ENCODE peak calls at places on chromosomes 4 and X, in seven cellular contexts. J is amygdala; Q is activated effector memory CD4-positive, alpha-beta T cell treated with Interleukin-2 at 50 U/mL for 16 hours; D is choroid plexus epithelial cell; N is OCI-M1; H is glutamatergic neuron; Z is activated gamma-delta T cell. W is an unnamed sample.

GRCh38 chr4:185754961-185755360 is 57.0 kb downstream of the SORBS2 start:
- DNase-seq in Q (no peak), H (no peak), D (no peak), J (no peak), Z (no peak), N (no peak), W (no peak)

GRCh38 chr4:4734425-4734824 is 125.0 kb upstream of the MSX1 start:
- DNase-seq in Q (no peak), N (no peak), J (no peak), D (no peak), H (no peak), Z (no peak), W (no peak)

GRCh38 chrX:134172588-134173259 is 64.3 kb upstream of the CCDC160 start:
- DNase-seq in D (peak), H (peak), N (peak), Z (peak), Q (peak), J (peak), W (no peak)

GRCh38 chr4:105587851-105588250 is 35.4 kb downstream of the ARHGEF38 start:
- DNase-seq in J (no peak), D (no peak), N (no peak), Q (no peak), Z (no peak), H (no peak), W (no peak)

GRCh38 chr4:112847781-112848180 is 201.7 kb upstream of the ANK2 start:
- DNase-seq in J (no peak), D (no peak), Z (no peak), H (no peak), N (no peak), Q (no peak), W (no peak)

GRCh38 chrX:132373610-132374009 is 115.2 kb downstream of the MBNL3 start:
- DNase-seq in D (no peak), Q (no peak), J (no peak), N (no peak), Z (no peak), H (no peak), W (no peak)

GRCh38 chr4:160835789-160836188 is 1328.0 kb downstream of the FSTL5 start:
- DNase-seq in H (no peak), D (peak), Q (no peak), J (no peak), N (no peak), Z (no peak), W (no peak)

GRCh38 chr4:159212675-159213297 is 109.9 kb downstream of the RAPGEF2 start:
- DNase-seq in Z (no peak), H (no peak), Q (no peak), N (no peak), D (no peak), J (no peak), W (no peak)

GRCh38 chr4:55407764-55408163 is 12.0 kb downstream of the TMEM165 start:
- DNase-seq in D (no peak), J (no peak), N (no peak), Z (no peak), Q (no peak), H (no peak), W (no peak)

GRCh38 chr4:165974647-165975335 is 101.8 kb downstream of the TLL1 start:
- DNase-seq in J (no peak), D (no peak), H (no peak), Q (no peak), Z (no peak), N (no peak), W (no peak)

GRCh38 chr4:52251864-52252263 is 200.8 kb downstream of the SPATA18 start:
- DNase-seq in H (no peak), D (no peak), N (no peak), Q (no peak), Z (no peak), J (no peak), W (no peak)

GRCh38 chrX:118167361-118167760 is 50.8 kb upstream of the KLHL13 start:
- DNase-seq in Z (no peak), D (no peak), N (no peak), J (no peak), H (no peak), Q (no peak), W (no peak)

GRCh38 chrX:23742693-23743622 is at the start of gene ACOT9:
- DNase-seq in H (peak), Z (peak), Q (peak), D (peak), J (peak), N (peak), W (peak)

GRCh38 chrX:138745215-138745614 is 33.7 kb upstream of the FGF13 start:
- DNase-seq in D (peak), J (peak), N (peak), Q (no peak), Z (no peak), H (no peak), W (no peak)

GRCh38 chr4:39635023-39635422 is 3.6 kb downstream of the SMIM14 start:
- DNase-seq in J (no peak), H (no peak), N (no peak), D (no peak), Q (no peak), Z (no peak), W (no peak)

GRCh38 chrX:15808254-15808653 is 18.0 kb downstream of the ZRSR2 start:
- DNase-seq in Z (no peak), J (no peak), H (no peak), N (no peak), D (no peak), Q (no peak), W (no peak)

GRCh38 chr4:13920901-13921300 is 293.4 kb upstream of the BOD1L1 start:
- DNase-seq in J (no peak), N (peak), Q (no peak), D (peak), H (no peak), Z (no peak), W (peak)

GRCh38 chr4:3628868-3629175 is 96.6 kb upstream of the LRPAP1 start:
- DNase-seq in H (no peak), D (no peak), Z (no peak), N (no peak), J (no peak), Q (no peak), W (no peak)